ENCODE peak calls at places on chromosomes 11 and 22, in six cellular contexts. One of them, this sample, is unnamed.

GRCh38 chr11:126149759-126150236 is 61.7 kb downstream of the RPUSD4 start:
- DNase-seq in GM13977: no peak
- DNase-seq in lower leg skin: no peak
- DNase-seq in SK-N-SH: no peak
- DNase-seq in pancreas: no peak
- DNase-seq in heart right ventricle: no peak
- DNase-seq in this sample: no peak

GRCh38 chr11:68081691-68082090 is 39.5 kb downstream of the CHKA start:
- DNase-seq in GM13977: no peak
- DNase-seq in lower leg skin: no peak
- DNase-seq in SK-N-SH: no peak
- DNase-seq in pancreas: no peak
- DNase-seq in heart right ventricle: no peak
- DNase-seq in this sample: peak

GRCh38 chr22:35399114-35399677 is 744 bp upstream of the MCM5 start:
- DNase-seq in GM13977: no peak
- DNase-seq in lower leg skin: no peak
- DNase-seq in SK-N-SH: peak
- DNase-seq in pancreas: no peak
- DNase-seq in heart right ventricle: no peak
- DNase-seq in this sample: no peak

GRCh38 chr11:124837491-124837856 is 27.8 kb upstream of the ROBO3 start:
- DNase-seq in GM13977: peak
- DNase-seq in lower leg skin: no peak
- DNase-seq in SK-N-SH: peak
- DNase-seq in pancreas: no peak
- DNase-seq in heart right ventricle: no peak
- DNase-seq in this sample: peak

GRCh38 chr11:71977090-71977489 is 21.6 kb upstream of the IL18BP start:
- DNase-seq in GM13977: no peak
- DNase-seq in lower leg skin: no peak
- DNase-seq in SK-N-SH: no peak
- DNase-seq in pancreas: no peak
- DNase-seq in heart right ventricle: no peak
- DNase-seq in this sample: no peak

GRCh38 chr11:66289548-66290331 is 797 bp upstream of the YIF1A start:
- DNase-seq in GM13977: peak
- DNase-seq in lower leg skin: no peak
- DNase-seq in SK-N-SH: no peak
- DNase-seq in pancreas: peak
- DNase-seq in heart right ventricle: peak
- DNase-seq in this sample: no peak

GRCh38 chr11:75442161-75442885 is 9.3 kb upstream of the KLHL35 start:
- DNase-seq in GM13977: no peak
- DNase-seq in lower leg skin: no peak
- DNase-seq in SK-N-SH: no peak
- DNase-seq in pancreas: no peak
- DNase-seq in heart right ventricle: no peak
- DNase-seq in this sample: no peak

GRCh38 chr11:118290923-118291322 is 13.6 kb upstream of the CD3E start:
- DNase-seq in GM13977: peak
- DNase-seq in lower leg skin: peak
- DNase-seq in SK-N-SH: no peak
- DNase-seq in pancreas: no peak
- DNase-seq in heart right ventricle: no peak
- DNase-seq in this sample: no peak

GRCh38 chr11:68118753-68119448 is 2.3 kb downstream of the CHKA start:
- DNase-seq in GM13977: peak
- DNase-seq in lower leg skin: no peak
- DNase-seq in SK-N-SH: no peak
- DNase-seq in pancreas: no peak
- DNase-seq in heart right ventricle: no peak
- DNase-seq in this sample: no peak

GRCh38 chr11:12287374-12288211 is 89.8 kb upstream of the PARVA start:
- DNase-seq in GM13977: peak
- DNase-seq in lower leg skin: peak
- DNase-seq in SK-N-SH: peak
- DNase-seq in pancreas: no peak
- DNase-seq in heart right ventricle: peak
- DNase-seq in this sample: no peak

GRCh38 chr11:130816516-130816915 is 99.8 kb downstream of the SNX19 start:
- DNase-seq in GM13977: no peak
- DNase-seq in lower leg skin: no peak
- DNase-seq in SK-N-SH: no peak
- DNase-seq in pancreas: no peak
- DNase-seq in heart right ventricle: no peak
- DNase-seq in this sample: no peak

GRCh38 chr22:37206841-37207821 is 5.1 kb downstream of the SSTR3 start:
- DNase-seq in GM13977: no peak
- DNase-seq in lower leg skin: no peak
- DNase-seq in SK-N-SH: no peak
- DNase-seq in pancreas: no peak
- DNase-seq in heart right ventricle: no peak
- DNase-seq in this sample: no peak

GRCh38 chr11:12124306-12124705 is 13.9 kb downstream of the MICAL2 start:
- DNase-seq in GM13977: no peak
- DNase-seq in lower leg skin: no peak
- DNase-seq in SK-N-SH: no peak
- DNase-seq in pancreas: no peak
- DNase-seq in heart right ventricle: no peak
- DNase-seq in this sample: no peak

GRCh38 chr11:88555829-88556202 is 218.3 kb upstream of the CTSC start:
- DNase-seq in GM13977: no peak
- DNase-seq in lower leg skin: no peak
- DNase-seq in SK-N-SH: no peak
- DNase-seq in pancreas: no peak
- DNase-seq in heart right ventricle: no peak
- DNase-seq in this sample: no peak

GRCh38 chr22:44691796-44692661 is 10.0 kb upstream of the PRR5 start:
- DNase-seq in GM13977: no peak
- DNase-seq in lower leg skin: no peak
- DNase-seq in SK-N-SH: no peak
- DNase-seq in pancreas: no peak
- DNase-seq in heart right ventricle: no peak
- DNase-seq in this sample: peak

GRCh38 chr22:25777870-25778269 is 35.9 kb downstream of the MYO18B start:
- DNase-seq in GM13977: peak
- DNase-seq in lower leg skin: no peak
- DNase-seq in SK-N-SH: peak
- DNase-seq in pancreas: no peak
- DNase-seq in heart right ventricle: no peak
- DNase-seq in this sample: peak

GRCh38 chr22:42433754-42434153 is 1.6 kb upstream of the NFAM1 start:
- DNase-seq in GM13977: no peak
- DNase-seq in lower leg skin: peak
- DNase-seq in SK-N-SH: no peak
- DNase-seq in pancreas: no peak
- DNase-seq in heart right ventricle: no peak
- DNase-seq in this sample: no peak

GRCh38 chr11:77381749-77382693 is 80.5 kb upstream of the GDPD4 start:
- DNase-seq in GM13977: no peak
- DNase-seq in lower leg skin: no peak
- DNase-seq in SK-N-SH: no peak
- DNase-seq in pancreas: no peak
- DNase-seq in heart right ventricle: no peak
- DNase-seq in this sample: no peak

DNA sequence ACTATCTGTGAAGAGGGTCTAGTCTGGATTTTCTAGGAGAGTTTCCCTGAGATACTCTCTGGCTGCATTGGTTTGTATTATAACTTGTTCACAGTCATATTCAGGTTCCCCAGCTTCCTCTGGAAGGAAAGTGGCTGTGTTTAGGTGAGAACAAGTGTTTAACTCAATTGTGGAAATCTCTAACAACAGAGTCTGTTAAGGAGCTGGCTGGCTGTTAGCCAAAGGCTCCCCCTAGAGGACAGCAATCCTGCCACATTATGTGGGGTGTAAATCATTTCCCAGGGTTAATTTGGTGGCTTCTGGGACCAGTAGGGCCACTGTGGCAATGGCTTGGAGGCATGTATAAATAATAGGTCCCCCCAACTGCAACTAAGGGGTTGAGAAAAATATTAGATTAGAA is 18.4 kb downstream of the MS4A6E start:
- DNase-seq in GM13977: no peak
- DNase-seq in lower leg skin: no peak
- DNase-seq in SK-N-SH: no peak
- DNase-seq in pancreas: peak
- DNase-seq in heart right ventricle: peak
- DNase-seq in this sample: no peak
- TF ChIP-seq CTCF in GM13977: peak
- TF ChIP-seq CTCF in lower leg skin: no peak
- TF ChIP-seq CTCF in SK-N-SH: peak
- TF ChIP-seq CTCF in pancreas: no peak
- TF ChIP-seq CTCF in heart right ventricle: no peak
- TF ChIP-seq CTCF in this sample: peak

GRCh38 chr11:1566381-1567051 is 5.6 kb downstream of the DUSP8 start:
- DNase-seq in GM13977: no peak
- DNase-seq in lower leg skin: no peak
- DNase-seq in SK-N-SH: no peak
- DNase-seq in pancreas: peak
- DNase-seq in heart right ventricle: no peak
- DNase-seq in this sample: no peak
- TF ChIP-seq CTCF in GM13977: peak
- TF ChIP-seq CTCF in lower leg skin: no peak
- TF ChIP-seq CTCF in SK-N-SH: no peak
- TF ChIP-seq CTCF in pancreas: no peak
- TF ChIP-seq CTCF in heart right ventricle: no peak
- TF ChIP-seq CTCF in this sample: peak

DNA sequence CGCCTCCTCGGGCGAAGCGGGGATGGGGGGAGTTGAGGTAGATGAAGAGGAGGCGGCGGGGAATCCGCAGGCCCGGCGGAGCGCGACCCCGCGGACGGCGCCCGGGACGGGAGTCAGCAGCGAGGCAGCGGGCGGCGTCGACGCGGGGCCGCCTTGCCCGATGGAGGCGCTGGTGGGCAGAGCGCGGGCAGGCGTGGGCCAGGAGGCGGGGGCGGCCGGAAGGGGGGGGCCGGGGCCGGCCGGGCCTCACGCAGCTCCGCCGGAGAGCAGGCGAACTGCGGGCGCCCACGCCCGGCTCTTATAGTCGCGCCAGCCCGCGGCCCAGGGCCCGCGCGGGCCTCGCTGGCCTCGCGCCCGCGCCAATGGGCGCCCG is at the start of gene IGF2:
- DNase-seq in GM13977: no peak
- DNase-seq in lower leg skin: no peak
- DNase-seq in SK-N-SH: peak
- DNase-seq in pancreas: no peak
- DNase-seq in heart right ventricle: peak
- DNase-seq in this sample: no peak
- TF ChIP-seq CTCF in GM13977: no peak
- TF ChIP-seq CTCF in lower leg skin: no peak
- TF ChIP-seq CTCF in SK-N-SH: no peak
- TF ChIP-seq CTCF in pancreas: no peak
- TF ChIP-seq CTCF in heart right ventricle: no peak
- TF ChIP-seq CTCF in this sample: no peak

DNA sequence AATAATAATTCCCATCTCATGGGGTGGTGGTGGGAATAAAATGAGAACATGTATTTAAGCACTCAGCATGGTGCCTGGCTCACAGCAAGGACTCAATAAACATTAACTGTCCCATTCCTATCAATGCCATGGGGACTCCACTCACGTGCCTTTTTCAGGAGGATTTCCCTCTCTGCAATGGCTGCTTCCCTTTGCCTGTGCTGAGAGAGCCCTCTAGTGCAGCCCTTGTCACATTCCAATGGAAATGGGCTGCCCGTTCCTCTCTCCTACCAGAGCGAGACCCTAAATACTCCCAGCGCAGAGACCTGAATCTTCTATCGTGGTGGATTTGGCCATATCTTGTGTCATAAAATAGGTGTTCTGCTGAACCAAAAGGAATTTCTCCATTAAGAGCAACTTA is 621.5 kb upstream of the B3GAT1 start:
- DNase-seq in GM13977: no peak
- DNase-seq in lower leg skin: no peak
- DNase-seq in SK-N-SH: peak
- DNase-seq in pancreas: no peak
- DNase-seq in heart right ventricle: no peak
- DNase-seq in this sample: peak
- TF ChIP-seq CTCF in GM13977: no peak
- TF ChIP-seq CTCF in lower leg skin: no peak
- TF ChIP-seq CTCF in SK-N-SH: no peak
- TF ChIP-seq CTCF in pancreas: no peak
- TF ChIP-seq CTCF in heart right ventricle: no peak
- TF ChIP-seq CTCF in this sample: peak

GRCh38 chr11:2778630-2779498 is 79.1 kb upstream of the KCNQ1OT1 start:
- DNase-seq in GM13977: peak
- DNase-seq in lower leg skin: peak
- DNase-seq in SK-N-SH: peak
- DNase-seq in pancreas: peak
- DNase-seq in heart right ventricle: peak
- DNase-seq in this sample: peak
- TF ChIP-seq CTCF in GM13977: no peak
- TF ChIP-seq CTCF in lower leg skin: no peak
- TF ChIP-seq CTCF in SK-N-SH: no peak
- TF ChIP-seq CTCF in pancreas: no peak
- TF ChIP-seq CTCF in heart right ventricle: peak
- TF ChIP-seq CTCF in this sample: peak

GRCh38 chr11:74086242-74086884 is 77.5 kb upstream of the UCP3 start:
- DNase-seq in GM13977: no peak
- DNase-seq in lower leg skin: no peak
- DNase-seq in SK-N-SH: peak
- DNase-seq in pancreas: no peak
- DNase-seq in heart right ventricle: no peak
- DNase-seq in this sample: peak

GRCh38 chr11:74091549-74091948 is 79.3 kb downstream of the C2CD3 start:
- DNase-seq in GM13977: no peak
- DNase-seq in lower leg skin: no peak
- DNase-seq in SK-N-SH: no peak
- DNase-seq in pancreas: no peak
- DNase-seq in heart right ventricle: no peak
- DNase-seq in this sample: no peak

GRCh38 chr11:74092425-74092824 is 78.4 kb downstream of the C2CD3 start:
- DNase-seq in GM13977: no peak
- DNase-seq in lower leg skin: no peak
- DNase-seq in SK-N-SH: no peak
- DNase-seq in pancreas: no peak
- DNase-seq in heart right ventricle: no peak
- DNase-seq in this sample: no peak

GRCh38 chr11:74094393-74094792 is 76.4 kb downstream of the C2CD3 start:
- DNase-seq in GM13977: no peak
- DNase-seq in lower leg skin: no peak
- DNase-seq in SK-N-SH: no peak
- DNase-seq in pancreas: no peak
- DNase-seq in heart right ventricle: no peak
- DNase-seq in this sample: no peak

DNA sequence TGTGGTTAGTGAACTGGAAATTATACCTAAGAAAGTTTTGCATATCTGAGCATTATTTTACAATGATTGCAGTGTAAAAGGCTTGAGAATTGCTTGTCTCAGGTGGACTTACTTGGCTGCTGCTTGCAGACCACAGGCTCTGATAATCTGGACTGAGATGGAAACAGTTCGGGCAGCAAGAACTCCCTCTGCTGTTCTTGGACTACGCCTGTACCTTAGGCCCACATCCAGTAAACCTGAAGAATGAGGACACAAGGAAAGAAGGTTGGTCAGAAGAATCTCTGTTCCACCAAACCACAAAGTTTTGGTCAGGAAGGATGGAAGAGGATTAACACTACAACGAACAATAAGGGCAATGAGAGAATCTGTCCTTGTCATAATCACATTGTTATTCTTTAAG is 80.1 kb downstream of the C2CD3 start:
- DNase-seq in GM13977: no peak
- DNase-seq in lower leg skin: no peak
- DNase-seq in SK-N-SH: no peak
- DNase-seq in pancreas: no peak
- DNase-seq in heart right ventricle: no peak
- DNase-seq in this sample: no peak
- TF ChIP-seq CTCF in GM13977: peak
- TF ChIP-seq CTCF in lower leg skin: no peak
- TF ChIP-seq CTCF in SK-N-SH: no peak
- TF ChIP-seq CTCF in pancreas: no peak
- TF ChIP-seq CTCF in heart right ventricle: no peak
- TF ChIP-seq CTCF in this sample: peak

This sample was measured in LNCaP clone FGC.